ENCODE peak calls at places on chromosomes 16 and 17, in nine cellular contexts. One of them, this sample, is unnamed.

GRCh38 chr17:37225458-37225857 is 150.3 kb upstream of the C17orf78 start:
- DNase-seq in right atrium auricular region: no peak
- DNase-seq in hepatocyte: no peak
- DNase-seq in uterus: no peak
- DNase-seq in mucosa of descending colon: no peak
- DNase-seq in GM12865: no peak
- DNase-seq in GM12878: no peak
- DNase-seq in HL-60: no peak
- DNase-seq in tibial nerve: no peak
- DNase-seq in this sample: no peak

GRCh38 chr16:12081048-12081404 is 104.5 kb downstream of the SNX29 start:
- DNase-seq in GM12865: no peak
- DNase-seq in right atrium auricular region: no peak
- DNase-seq in GM12878: no peak
- DNase-seq in HL-60: no peak
- DNase-seq in uterus: no peak
- DNase-seq in mucosa of descending colon: no peak
- DNase-seq in hepatocyte: no peak
- DNase-seq in tibial nerve: no peak
- DNase-seq in this sample: no peak

GRCh38 chr17:17902877-17903276 is 66.1 kb upstream of the SREBF1 start:
- DNase-seq in uterus: no peak
- DNase-seq in HL-60: no peak
- DNase-seq in right atrium auricular region: no peak
- DNase-seq in GM12865: no peak
- DNase-seq in tibial nerve: no peak
- DNase-seq in mucosa of descending colon: no peak
- DNase-seq in GM12878: no peak
- DNase-seq in hepatocyte: no peak
- DNase-seq in this sample: no peak

GRCh38 chr17:39064374-39064773 is 87.1 kb downstream of the PLXDC1 start:
- DNase-seq in GM12865: no peak
- DNase-seq in mucosa of descending colon: no peak
- DNase-seq in uterus: peak
- DNase-seq in right atrium auricular region: no peak
- DNase-seq in tibial nerve: no peak
- DNase-seq in hepatocyte: no peak
- DNase-seq in HL-60: no peak
- DNase-seq in GM12878: no peak
- DNase-seq in this sample: no peak

GRCh38 chr16:5367960-5368359 is 270.4 kb upstream of the EEF2KMT start:
- DNase-seq in tibial nerve: no peak
- DNase-seq in hepatocyte: no peak
- DNase-seq in HL-60: no peak
- DNase-seq in right atrium auricular region: no peak
- DNase-seq in GM12865: no peak
- DNase-seq in mucosa of descending colon: no peak
- DNase-seq in GM12878: no peak
- DNase-seq in uterus: no peak
- DNase-seq in this sample: no peak

GRCh38 chr16:53913082-53913870 is 209.3 kb downstream of the FTO start:
- DNase-seq in uterus: peak
- DNase-seq in GM12878: no peak
- DNase-seq in HL-60: no peak
- DNase-seq in right atrium auricular region: peak
- DNase-seq in mucosa of descending colon: no peak
- DNase-seq in tibial nerve: peak
- DNase-seq in hepatocyte: peak
- DNase-seq in GM12865: no peak
- DNase-seq in this sample: peak

GRCh38 chr17:3918372-3919122 is 2.3 kb upstream of the P2RX1 start:
- DNase-seq in GM12878: no peak
- DNase-seq in hepatocyte: no peak
- DNase-seq in HL-60: no peak
- DNase-seq in tibial nerve: no peak
- DNase-seq in uterus: no peak
- DNase-seq in right atrium auricular region: no peak
- DNase-seq in GM12865: no peak
- DNase-seq in mucosa of descending colon: no peak
- DNase-seq in this sample: no peak

GRCh38 chr17:76234354-76234679 is 6.0 kb downstream of the RNF157 start:
- DNase-seq in tibial nerve: no peak
- DNase-seq in uterus: no peak
- DNase-seq in GM12878: peak
- DNase-seq in GM12865: peak
- DNase-seq in hepatocyte: no peak
- DNase-seq in right atrium auricular region: no peak
- DNase-seq in HL-60: no peak
- DNase-seq in mucosa of descending colon: no peak
- DNase-seq in this sample: no peak

GRCh38 chr17:78727476-78728229 is 54.4 kb downstream of the CYTH1 start:
- DNase-seq in GM12878: no peak
- DNase-seq in tibial nerve: no peak
- DNase-seq in mucosa of descending colon: no peak
- DNase-seq in hepatocyte: no peak
- DNase-seq in HL-60: no peak
- DNase-seq in uterus: no peak
- DNase-seq in GM12865: no peak
- DNase-seq in right atrium auricular region: no peak
- DNase-seq in this sample: no peak

GRCh38 chr16:80935691-80936090 is 71.0 kb downstream of the CMC2 start:
- DNase-seq in right atrium auricular region: no peak
- DNase-seq in GM12865: no peak
- DNase-seq in GM12878: no peak
- DNase-seq in mucosa of descending colon: no peak
- DNase-seq in HL-60: no peak
- DNase-seq in uterus: no peak
- DNase-seq in hepatocyte: no peak
- DNase-seq in tibial nerve: no peak
- DNase-seq in this sample: no peak

GRCh38 chr17:65190467-65191095 is 53.4 kb downstream of the RGS9 start:
- DNase-seq in HL-60: no peak
- DNase-seq in hepatocyte: no peak
- DNase-seq in tibial nerve: no peak
- DNase-seq in GM12878: no peak
- DNase-seq in GM12865: no peak
- DNase-seq in right atrium auricular region: no peak
- DNase-seq in uterus: no peak
- DNase-seq in mucosa of descending colon: no peak
- DNase-seq in this sample: no peak

GRCh38 chr16:19314718-19315425 is 29.3 kb downstream of the CLEC19A start:
- DNase-seq in HL-60: no peak
- DNase-seq in right atrium auricular region: no peak
- DNase-seq in GM12865: no peak
- DNase-seq in mucosa of descending colon: no peak
- DNase-seq in GM12878: no peak
- DNase-seq in tibial nerve: no peak
- DNase-seq in uterus: no peak
- DNase-seq in hepatocyte: no peak
- DNase-seq in this sample: no peak

DNA sequence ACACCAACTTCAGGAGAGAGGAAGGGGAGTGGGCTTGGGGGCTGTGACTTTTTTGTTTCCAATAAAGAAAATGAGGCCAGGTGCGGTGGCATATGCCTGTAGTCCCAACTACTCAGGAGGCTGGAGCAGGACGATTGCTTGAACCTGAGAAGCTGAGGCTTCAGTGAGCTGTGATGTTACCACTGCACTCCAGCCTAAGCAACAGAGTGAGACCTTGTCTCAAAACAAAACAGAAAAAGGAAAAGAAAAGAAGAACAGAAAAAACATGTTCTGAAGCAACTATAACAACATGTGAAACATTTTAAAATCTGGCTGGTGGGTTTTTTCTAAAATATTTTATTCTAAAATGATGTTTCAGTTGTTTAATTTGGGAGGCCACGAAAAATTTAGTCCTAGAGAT is 554.0 kb upstream of the ZFHX3 start:
- DNase-seq in uterus: no peak
- DNase-seq in right atrium auricular region: no peak
- DNase-seq in hepatocyte: no peak
- DNase-seq in GM12865: peak
- DNase-seq in tibial nerve: no peak
- DNase-seq in mucosa of descending colon: no peak
- DNase-seq in HL-60: no peak
- DNase-seq in GM12878: peak
- DNase-seq in this sample: no peak
- H3K4me3 ChIP-seq in uterus: no peak
- H3K4me3 ChIP-seq in right atrium auricular region: no peak
- H3K4me3 ChIP-seq in hepatocyte: no peak
- H3K4me3 ChIP-seq in GM12865: no peak
- H3K4me3 ChIP-seq in tibial nerve: no peak
- H3K4me3 ChIP-seq in mucosa of descending colon: no peak
- H3K4me3 ChIP-seq in HL-60: no peak
- H3K4me3 ChIP-seq in GM12878: no peak
- H3K4me3 ChIP-seq in this sample: no peak

GRCh38 chr17:67378444-67379250 is 1.6 kb downstream of the PITPNC1 start:
- DNase-seq in tibial nerve: peak
- DNase-seq in GM12865: peak
- DNase-seq in right atrium auricular region: peak
- DNase-seq in uterus: peak
- DNase-seq in hepatocyte: peak
- DNase-seq in mucosa of descending colon: peak
- DNase-seq in GM12878: no peak
- DNase-seq in HL-60: peak
- DNase-seq in this sample: peak

GRCh38 chr17:67377727-67378443 is 804 bp downstream of the PITPNC1 start:
- DNase-seq in right atrium auricular region: no peak
- DNase-seq in HL-60: peak
- DNase-seq in GM12865: peak
- DNase-seq in GM12878: no peak
- DNase-seq in mucosa of descending colon: peak
- DNase-seq in uterus: peak
- DNase-seq in hepatocyte: peak
- DNase-seq in tibial nerve: no peak
- DNase-seq in this sample: no peak

GRCh38 chr17:67375761-67376160 is 1.3 kb upstream of the PITPNC1 start:
- DNase-seq in HL-60: no peak
- DNase-seq in mucosa of descending colon: no peak
- DNase-seq in hepatocyte: no peak
- DNase-seq in uterus: no peak
- DNase-seq in GM12878: no peak
- DNase-seq in right atrium auricular region: no peak
- DNase-seq in GM12865: no peak
- DNase-seq in tibial nerve: no peak
- DNase-seq in this sample: no peak

GRCh38 chr17:67376509-67376891 is 581 bp upstream of the PITPNC1 start:
- DNase-seq in uterus: peak
- DNase-seq in tibial nerve: peak
- DNase-seq in GM12878: no peak
- DNase-seq in GM12865: peak
- DNase-seq in HL-60: no peak
- DNase-seq in hepatocyte: peak
- DNase-seq in mucosa of descending colon: no peak
- DNase-seq in right atrium auricular region: no peak
- DNase-seq in this sample: peak

GRCh38 chr17:67376892-67377726 is at the start of gene PITPNC1:
- DNase-seq in HL-60: peak
- DNase-seq in uterus: peak
- DNase-seq in hepatocyte: peak
- DNase-seq in tibial nerve: peak
- DNase-seq in right atrium auricular region: peak
- DNase-seq in GM12878: no peak
- DNase-seq in mucosa of descending colon: peak
- DNase-seq in GM12865: peak
- DNase-seq in this sample: no peak
- TF ChIP-seq CTCF in HL-60: no peak
- TF ChIP-seq CTCF in uterus: peak
- TF ChIP-seq CTCF in hepatocyte: no peak
- TF ChIP-seq CTCF in tibial nerve: no peak
- TF ChIP-seq CTCF in right atrium auricular region: no peak
- TF ChIP-seq CTCF in GM12878: no peak
- TF ChIP-seq CTCF in mucosa of descending colon: no peak
- TF ChIP-seq CTCF in GM12865: peak
- TF ChIP-seq CTCF in this sample: no peak

GRCh38 chr16:15777533-15778203 is 79.2 kb downstream of the MYH11 start:
- DNase-seq in hepatocyte: peak
- DNase-seq in uterus: no peak
- DNase-seq in mucosa of descending colon: no peak
- DNase-seq in right atrium auricular region: no peak
- DNase-seq in GM12865: peak
- DNase-seq in HL-60: peak
- DNase-seq in tibial nerve: no peak
- DNase-seq in GM12878: no peak
- DNase-seq in this sample: peak

GRCh38 chr16:15778204-15778743 is 78.6 kb downstream of the MYH11 start:
- DNase-seq in uterus: no peak
- DNase-seq in GM12878: no peak
- DNase-seq in right atrium auricular region: no peak
- DNase-seq in hepatocyte: no peak
- DNase-seq in tibial nerve: no peak
- DNase-seq in mucosa of descending colon: no peak
- DNase-seq in HL-60: no peak
- DNase-seq in GM12865: no peak
- DNase-seq in this sample: no peak

GRCh38 chr16:15779664-15780351 is 77.0 kb downstream of the MYH11 start:
- DNase-seq in right atrium auricular region: no peak
- DNase-seq in GM12865: no peak
- DNase-seq in GM12878: no peak
- DNase-seq in hepatocyte: no peak
- DNase-seq in mucosa of descending colon: no peak
- DNase-seq in HL-60: no peak
- DNase-seq in uterus: no peak
- DNase-seq in tibial nerve: no peak
- DNase-seq in this sample: no peak

GRCh38 chr16:15780805-15781204 is 76.0 kb downstream of the MYH11 start:
- DNase-seq in HL-60: no peak
- DNase-seq in uterus: no peak
- DNase-seq in right atrium auricular region: no peak
- DNase-seq in hepatocyte: no peak
- DNase-seq in GM12865: no peak
- DNase-seq in mucosa of descending colon: no peak
- DNase-seq in tibial nerve: no peak
- DNase-seq in GM12878: no peak
- DNase-seq in this sample: no peak

GRCh38 chr16:15778999-15779614 is 77.7 kb downstream of the MYH11 start:
- DNase-seq in hepatocyte: no peak
- DNase-seq in HL-60: no peak
- DNase-seq in mucosa of descending colon: no peak
- DNase-seq in right atrium auricular region: no peak
- DNase-seq in GM12878: no peak
- DNase-seq in GM12865: no peak
- DNase-seq in uterus: no peak
- DNase-seq in tibial nerve: no peak
- DNase-seq in this sample: no peak
- H3K4me3 ChIP-seq in hepatocyte: no peak
- H3K4me3 ChIP-seq in HL-60: no peak
- H3K4me3 ChIP-seq in mucosa of descending colon: no peak
- H3K4me3 ChIP-seq in right atrium auricular region: no peak
- H3K4me3 ChIP-seq in GM12878: no peak
- H3K4me3 ChIP-seq in GM12865: no peak
- H3K4me3 ChIP-seq in uterus: no peak
- H3K4me3 ChIP-seq in tibial nerve: no peak
- H3K4me3 ChIP-seq in this sample: no peak

DNA sequence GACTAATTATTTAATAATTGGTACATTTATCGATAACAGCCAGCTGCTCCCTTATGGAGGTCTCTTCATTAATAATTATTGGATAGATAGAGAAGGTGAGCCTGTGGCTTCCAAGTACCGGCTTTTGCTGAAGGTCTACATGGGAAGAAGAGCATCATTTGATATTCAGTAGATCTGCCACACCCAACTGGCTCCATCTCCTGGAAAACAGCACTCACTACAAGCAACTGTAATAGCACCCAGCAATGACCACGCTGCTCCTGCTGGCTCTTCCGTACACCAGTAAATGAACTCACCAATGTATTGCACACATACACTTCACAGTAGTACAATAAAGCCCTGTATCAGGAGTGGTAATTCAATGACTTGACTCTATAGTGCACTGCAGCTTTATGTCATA is 19.5 kb downstream of the MARVELD3 start:
- DNase-seq in uterus: no peak
- DNase-seq in hepatocyte: peak
- DNase-seq in GM12878: no peak
- DNase-seq in mucosa of descending colon: no peak
- DNase-seq in tibial nerve: no peak
- DNase-seq in HL-60: peak
- DNase-seq in GM12865: peak
- DNase-seq in right atrium auricular region: no peak
- DNase-seq in this sample: no peak
- TF ChIP-seq CTCF in uterus: no peak
- TF ChIP-seq CTCF in hepatocyte: peak
- TF ChIP-seq CTCF in GM12878: peak
- TF ChIP-seq CTCF in mucosa of descending colon: peak
- TF ChIP-seq CTCF in tibial nerve: peak
- TF ChIP-seq CTCF in HL-60: peak
- TF ChIP-seq CTCF in GM12865: peak
- TF ChIP-seq CTCF in right atrium auricular region: no peak
- TF ChIP-seq CTCF in this sample: peak

This sample was measured in HFF-Myc.